ENCODE peak calls at places on chromosomes 6 and 20, in five cellular contexts. A is Peyer's patch, N is ascending aorta, C is tibial artery, P is neural progenitor cell. Z is an unnamed sample.

GRCh38 chr20:58224097-58224496 is 4.4 kb downstream of the ANKRD60 start:
- DNase-seq in N (no peak), P (no peak), A (no peak), C (no peak), Z (no peak)

GRCh38 chr20:35290186-35290886 is 1.9 kb downstream of the FAM83C start:
- DNase-seq in A (no peak), P (no peak), N (no peak), C (no peak), Z (no peak)

GRCh38 chr6:15184441-15184861 is 61.4 kb upstream of the JARID2 start:
- DNase-seq in P (no peak), C (no peak), A (no peak), N (no peak), Z (no peak)

GRCh38 chr20:51532577-51533191 is 9.8 kb downstream of the NFATC2 start:
- DNase-seq in P (no peak), N (peak; percentile 57), C (peak; percentile 87), A (peak; percentile 55), Z (no peak)

GRCh38 chr20:2748551-2749342 is 51.7 kb downstream of the CPXM1 start:
- DNase-seq in P (no peak), N (no peak), C (no peak), A (no peak), Z (peak; percentile 84)

GRCh38 chr6:147088861-147089260 is 115.4 kb upstream of the STXBP5 start:
- DNase-seq in C (no peak), N (no peak), P (no peak), A (no peak), Z (no peak)

GRCh38 chr20:3689978-3690377 is 8.2 kb upstream of the ADAM33 start:
- DNase-seq in P (no peak), C (no peak), A (no peak), N (no peak), Z (no peak)

GRCh38 chr6:122184260-122184934 is 215.1 kb upstream of the HSF2 start:
- DNase-seq in P (peak; percentile 20), C (no peak), N (no peak), A (no peak), Z (no peak)

GRCh38 chr20:15612746-15613145 is 960.5 kb downstream of the KIF16B start:
- DNase-seq in P (no peak), C (no peak), N (no peak), A (no peak), Z (no peak)

GRCh38 chr6:110618591-110619267 is 142.3 kb upstream of the SLC22A16 start:
- DNase-seq in A (no peak), C (no peak), P (no peak), N (no peak), Z (peak; percentile 75)

GRCh38 chr6:10613693-10614092 is 80.7 kb downstream of the C6orf52 start:
- DNase-seq in A (no peak), C (no peak), N (no peak), P (peak; percentile 16), Z (no peak)

GRCh38 chr6:26327450-26328264 is 37.3 kb upstream of the BTN3A2 start:
- DNase-seq in A (no peak), P (peak; percentile 83), C (no peak), N (no peak), Z (peak; percentile 83)

GRCh38 chr20:24662756-24663399 is 193.4 kb downstream of the SYNDIG1 start:
- DNase-seq in P (no peak), A (peak; percentile 10), C (no peak), N (no peak), Z (no peak)

GRCh38 chr20:11502051-11502450 is 415.6 kb upstream of the BTBD3 start:
- DNase-seq in A (no peak), N (no peak), P (no peak), C (no peak), Z (no peak)

GRCh38 chr6:35081426-35081851 is 59.7 kb downstream of the TCP11 start:
- DNase-seq in A (peak; percentile 45), N (no peak), P (no peak), C (peak; percentile 64), Z (no peak)

GRCh38 chr20:644692-645317 is 8.2 kb downstream of the SRXN1 start:
- DNase-seq in P (no peak), N (no peak), A (no peak), C (no peak), Z (no peak)

GRCh38 chr6:135161996-135162395 is 19.1 kb upstream of the MYB start:
- DNase-seq in N (no peak), P (no peak), A (no peak), C (no peak), Z (no peak)

GRCh38 chr6:162377735-162378134 is 349.8 kb downstream of the PRKN start:
- DNase-seq in A (no peak), P (no peak), C (no peak), N (no peak), Z (no peak)

GRCh38 chr20:23032056-23032455 is 3.1 kb upstream of the SSTR4 start:
- DNase-seq in N (no peak), A (no peak), P (no peak), C (no peak), Z (no peak)

GRCh38 chr6:37514377-37514776 is 14.7 kb upstream of the CCDC167 start:
- DNase-seq in N (no peak), A (no peak), C (no peak), P (no peak), Z (no peak)

GRCh38 chr20:53899351-53900167 is 170.8 kb downstream of the BCAS1 start:
- DNase-seq in P (peak; percentile 62), A (peak; percentile 90), N (no peak), C (peak; percentile 59), Z (no peak)

GRCh38 chr20:38290829-38291581 is 13.0 kb upstream of the BPI start:
- DNase-seq in N (no peak), A (peak; percentile 51), C (peak; percentile 72), P (peak; percentile 77), Z (peak; percentile 92)

GRCh38 chr6:135637701-135638100 is 140.2 kb upstream of the AHI1 start:
- DNase-seq in C (no peak), P (no peak), A (no peak), N (no peak), Z (no peak)

GRCh38 chr6:114364295-114364694 is 21.5 kb upstream of the HS3ST5 start:
- DNase-seq in A (no peak), N (no peak), C (no peak), P (peak; percentile 25), Z (peak; percentile 62)

GRCh38 chr6:17714879-17715860 is 8.4 kb upstream of the NUP153 start:
- DNase-seq in N (no peak), C (no peak), A (no peak), P (no peak), Z (no peak)

GRCh38 chr20:32752458-32753250 is 9.4 kb upstream of the COMMD7 start:
- DNase-seq in N (no peak), C (no peak), A (no peak), P (no peak), Z (no peak)

GRCh38 chr6:103002282-103002681 is 1608.8 kb downstream of the GRIK2 start:
- DNase-seq in N (no peak), C (no peak), P (no peak), A (no peak), Z (no peak)

GRCh38 chr20:8272758-8273157 is 140.7 kb downstream of the PLCB1 start:
- DNase-seq in C (no peak), P (no peak), A (no peak), N (no peak), Z (no peak)

GRCh38 chr20:21804779-21805178 is 99.3 kb downstream of the PAX1 start:
- DNase-seq in N (no peak), A (no peak), P (no peak), C (no peak), Z (no peak)

GRCh38 chr20:44552950-44553908 is 29.1 kb upstream of the PKIG start:
- DNase-seq in N (no peak), C (no peak), A (no peak), P (no peak), Z (no peak)
- H3K36me3 ChIP-seq in N (no peaks in the 10 kb centered on the region), C (no peaks in the 10 kb centered on the region), A (no peaks in the 10 kb centered on the region), P (no peaks in the 10 kb centered on the region), Z (no peaks in the 10 kb centered on the region)

GRCh38 chr20:47332381-47333206 is 23.9 kb downstream of the ZMYND8 start:
- DNase-seq in P (no peak), C (no peak), N (no peak), A (no peak), Z (no peak)
- H3K4me1 ChIP-seq in P (peaks cover 14% of the 10 kb centered on the region), C (peaks cover 64% of the 10 kb centered on the region), N (peaks cover 7% of the 10 kb centered on the region), A (peaks cover 7% of the 10 kb centered on the region), Z (peaks cover 69% of the 10 kb centered on the region)

GRCh38 chr6:89690944-89691324 is 52.4 kb upstream of the LYRM2 start:
- DNase-seq in N (no peak), C (no peak), A (no peak), P (peak; percentile 36), Z (peak; percentile 83)
- H3K36me3 ChIP-seq in N (peaks cover 69% of the 10 kb centered on the region), C (peaks cover 79% of the 10 kb centered on the region), A (no peaks in the 10 kb centered on the region), P (peaks cover 12% of the 10 kb centered on the region), Z (peaks cover 55% of the 10 kb centered on the region)

GRCh38 chr6:13471184-13471583 is 16.2 kb downstream of the GFOD1 start:
- DNase-seq in C (no peak), A (no peak), P (no peak), N (no peak), Z (no peak)
- H3K4me1 ChIP-seq in C (peaks cover 7% of the 10 kb centered on the region), A (no peaks in the 10 kb centered on the region), P (peaks cover 6% of the 10 kb centered on the region), N (no peaks in the 10 kb centered on the region), Z (peaks cover 8% of the 10 kb centered on the region)

GRCh38 chr6:56594699-56595098 is 48.0 kb downstream of the DST start:
- DNase-seq in N (no peak), C (no peak), P (no peak), A (peak; percentile 52), Z (no peak)

GRCh38 chr6:56595490-56596122 is 47.1 kb downstream of the DST start:
- DNase-seq in P (peak; percentile 74), N (no peak), C (no peak), A (peak; percentile 64), Z (peak; percentile 79)

GRCh38 chr6:56593801-56594318 is 48.8 kb downstream of the DST start:
- DNase-seq in A (no peak), C (no peak), N (no peak), P (no peak), Z (no peak)
- H3K36me3 ChIP-seq in A (no peaks in the 10 kb centered on the region), C (peaks cover 35% of the 10 kb centered on the region), N (peaks cover 34% of the 10 kb centered on the region), P (peaks cover 47% of the 10 kb centered on the region), Z (peaks cover 45% of the 10 kb centered on the region)

DNA sequence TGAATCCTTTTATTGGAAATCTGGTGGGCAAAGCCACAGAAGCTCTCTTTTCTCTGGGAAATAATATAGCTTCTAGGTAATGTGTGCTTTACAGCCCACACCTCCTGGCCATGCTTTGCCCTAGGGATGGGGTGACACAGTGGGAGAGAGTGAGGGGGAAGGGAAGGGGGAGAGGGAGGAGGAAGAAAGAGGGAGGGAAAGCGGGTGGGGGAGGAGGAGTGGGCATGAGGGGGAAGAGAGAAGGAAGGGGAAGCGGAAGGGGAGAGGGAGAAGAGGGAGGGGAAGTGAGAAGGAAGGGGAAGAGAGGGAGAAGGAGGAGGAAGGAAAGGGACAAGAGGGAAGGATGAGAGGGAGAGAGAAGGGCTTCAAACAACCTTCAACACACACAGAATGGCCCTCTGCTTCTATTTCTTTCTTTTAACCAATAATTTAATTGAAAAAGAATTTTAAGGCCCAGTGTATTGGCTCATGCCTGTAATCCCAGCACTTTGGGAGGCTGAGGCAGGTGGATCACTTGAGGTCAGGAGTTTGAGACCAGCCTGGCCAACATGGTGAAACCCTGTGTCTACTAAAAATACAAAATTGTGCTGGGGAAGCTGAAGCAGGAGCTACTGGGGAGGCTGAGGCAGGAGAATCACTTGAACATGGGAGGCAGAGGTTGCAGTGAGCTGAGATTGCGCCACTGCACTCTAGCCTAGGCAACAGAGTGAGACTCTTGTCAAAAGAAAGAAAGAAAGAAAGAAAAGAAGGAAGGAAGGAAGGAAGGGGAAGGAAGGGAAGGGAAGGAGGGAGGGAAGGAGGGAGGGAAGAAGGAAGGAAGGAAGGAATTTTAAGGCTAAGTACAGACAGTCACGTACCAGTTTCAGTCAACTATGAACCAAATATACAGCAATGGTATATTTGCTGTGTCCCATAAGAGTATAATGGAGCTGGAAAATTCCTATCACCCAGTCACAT is 75.2 kb downstream of the RSPH3 start:
- DNase-seq in C (no peak), P (no peak), N (no peak), A (no peak), Z (peak; percentile 46)
- H3K4me1 ChIP-seq in C (no peaks in the 10 kb centered on the region), P (peaks cover 4% of the 10 kb centered on the region), N (no peaks in the 10 kb centered on the region), A (no peaks in the 10 kb centered on the region), Z (peaks cover 27% of the 10 kb centered on the region)